ENCODE peak calls at places on chromosomes 3 and 15, in seven cellular contexts. B, V, I, O, C, A and S are unnamed samples.

GRCh38 chr3:35651888-35652287 is 12.6 kb downstream of the ARPP21 start:
- DNase-seq in B (no peak), V (no peak), I (no peak), O (no peak), C (no peak), A (no peak), S (no peak)

GRCh38 chr3:142595581-142595950 is 627 bp upstream of the PLS1 start:
- DNase-seq in B (no peak), V (peak), I (no peak), O (no peak), C (no peak), A (no peak), S (no peak)

GRCh38 chr3:121592856-121593702 is at the start of gene FBXO40:
- DNase-seq in B (no peak), V (no peak), I (no peak), O (no peak), C (peak), A (peak), S (no peak)

GRCh38 chr3:120192159-120192558 is 92.9 kb downstream of the GPR156 start:
- DNase-seq in B (no peak), V (no peak), I (no peak), O (no peak), C (no peak), A (no peak), S (no peak)

GRCh38 chr3:146308682-146309081 is 57.8 kb upstream of the PLSCR4 start:
- DNase-seq in B (no peak), V (no peak), I (no peak), O (no peak), C (no peak), A (no peak), S (no peak)

GRCh38 chr15:49088996-49089395 is 42.8 kb upstream of the SECISBP2L start:
- DNase-seq in B (no peak), V (no peak), I (no peak), O (no peak), C (no peak), A (no peak), S (no peak)

GRCh38 chr3:190024912-190025311 is 95.8 kb downstream of the P3H2 start:
- DNase-seq in B (no peak), V (no peak), I (no peak), O (no peak), C (no peak), A (no peak), S (no peak)

GRCh38 chr3:10517616-10518015 is 12.2 kb upstream of the ATP2B2 start:
- DNase-seq in B (no peak), V (no peak), I (no peak), O (no peak), C (no peak), A (no peak), S (no peak)

GRCh38 chr3:134802428-134803050 is 7.5 kb downstream of the EPHB1 start:
- DNase-seq in B (no peak), V (no peak), I (no peak), O (no peak), C (no peak), A (no peak), S (no peak)

GRCh38 chr3:58560771-58561311 is 16.4 kb downstream of the FAM107A start:
- DNase-seq in B (no peak), V (peak), I (no peak), O (no peak), C (no peak), A (no peak), S (no peak)

GRCh38 chr15:64246364-64247189 is 83.8 kb upstream of the PPIB start:
- DNase-seq in B (peak), V (no peak), I (no peak), O (no peak), C (no peak), A (peak), S (no peak)

GRCh38 chr15:100160953-100161352 is 180.8 kb downstream of the ADAMTS17 start:
- DNase-seq in B (no peak), V (no peak), I (no peak), O (no peak), C (no peak), A (no peak), S (no peak)

GRCh38 chr3:74599564-74599963 is 14.9 kb downstream of the CNTN3 start:
- DNase-seq in B (no peak), V (no peak), I (no peak), O (no peak), C (no peak), A (no peak), S (no peak)

GRCh38 chr15:98894312-98894711 is 113.3 kb downstream of the PGPEP1L start:
- DNase-seq in B (no peak), V (no peak), I (no peak), O (no peak), C (no peak), A (no peak), S (no peak)